ENCODE peak calls at places on chromosomes 6 and 20, in seven cellular contexts. Z, G, M, W, Q, C and P are unnamed samples.

GRCh38 chr20:14055127-14055742 is 59.9 kb downstream of the MACROD2 start:
- DNase-seq in G (peak; percentile 42), Z (peak; percentile 34), C (peak; percentile 76), W (peak; percentile 87), M (peak; percentile 27), Q (no peak), P (peak; percentile 25)

GRCh38 chr6:31568537-31568961 is 3.5 kb upstream of the LTA start:
- DNase-seq in M (no peak), Z (peak; percentile 75), W (no peak), Q (no peak), G (no peak), C (no peak), P (no peak)

GRCh38 chr6:89952696-89953095 is 58.4 kb downstream of the GJA10 start:
- DNase-seq in Z (no peak), G (peak; percentile 92), W (peak; percentile 76), C (peak; percentile 59), Q (no peak), M (no peak), P (no peak)

GRCh38 chr20:47509104-47509661 is 7.5 kb downstream of the NCOA3 start:
- DNase-seq in M (no peak), W (no peak), G (no peak), Q (peak; percentile 21), C (no peak), Z (no peak), P (no peak)

GRCh38 chr20:16898433-16898832 is 150.3 kb downstream of the OTOR start:
- DNase-seq in Q (no peak), M (no peak), Z (no peak), W (peak; percentile 35), C (peak; percentile 19), G (peak; percentile 5), P (no peak)

GRCh38 chr6:46788791-46789190 is 4.4 kb upstream of the MEP1A start:
- DNase-seq in C (no peak), W (no peak), G (peak; percentile 53), Z (no peak), M (no peak), Q (no peak), P (no peak)

GRCh38 chr6:131212024-131212423 is 76.8 kb downstream of the AKAP7 start:
- DNase-seq in Z (no peak), Q (no peak), C (no peak), M (no peak), G (no peak), W (no peak), P (no peak)

GRCh38 chr6:7254980-7255825 is 57.8 kb downstream of the SSR1 start:
- DNase-seq in C (no peak), G (no peak), Q (no peak), M (no peak), Z (no peak), W (no peak), P (no peak)

GRCh38 chr6:87484491-87484890 is 11.7 kb downstream of the SLC35A1 start:
- DNase-seq in Q (no peak), Z (no peak), G (no peak), W (no peak), C (no peak), M (no peak), P (no peak)

GRCh38 chr6:19929312-19929711 is 92.1 kb downstream of the ID4 start:
- DNase-seq in Z (no peak), G (no peak), W (no peak), Q (no peak), C (no peak), M (no peak), P (no peak)

GRCh38 chr6:49072146-49072545 is 390.9 kb downstream of the MMUT start:
- DNase-seq in W (peak; percentile 7), Z (no peak), G (no peak), Q (no peak), M (no peak), C (no peak), P (no peak)

GRCh38 chr20:419556-420168 is 11.6 kb downstream of the RBCK1 start:
- DNase-seq in C (no peak), W (no peak), G (no peak), Q (no peak), M (no peak), Z (no peak), P (no peak)

GRCh38 chr6:90350689-90351554 is 54.3 kb upstream of the BACH2 start:
- DNase-seq in M (peak; percentile 23), W (peak; percentile 9), C (no peak), G (no peak), Q (no peak), Z (no peak), P (no peak)

GRCh38 chr20:41650221-41650948 is 32.2 kb upstream of the CHD6 start:
- DNase-seq in Q (no peak), M (no peak), G (no peak), Z (no peak), W (no peak), C (no peak), P (no peak)

GRCh38 chr6:117149324-117149723 is 116.0 kb upstream of the VGLL2 start:
- DNase-seq in M (no peak), C (no peak), W (no peak), Q (no peak), Z (no peak), G (no peak), P (no peak)

GRCh38 chr20:5065489-5066383 is 54.0 kb downstream of the PCNA start:
- DNase-seq in G (peak; percentile 96), C (peak; percentile 98), Z (no peak), Q (no peak), W (peak; percentile 85), M (peak; percentile 33), P (no peak)

DNA sequence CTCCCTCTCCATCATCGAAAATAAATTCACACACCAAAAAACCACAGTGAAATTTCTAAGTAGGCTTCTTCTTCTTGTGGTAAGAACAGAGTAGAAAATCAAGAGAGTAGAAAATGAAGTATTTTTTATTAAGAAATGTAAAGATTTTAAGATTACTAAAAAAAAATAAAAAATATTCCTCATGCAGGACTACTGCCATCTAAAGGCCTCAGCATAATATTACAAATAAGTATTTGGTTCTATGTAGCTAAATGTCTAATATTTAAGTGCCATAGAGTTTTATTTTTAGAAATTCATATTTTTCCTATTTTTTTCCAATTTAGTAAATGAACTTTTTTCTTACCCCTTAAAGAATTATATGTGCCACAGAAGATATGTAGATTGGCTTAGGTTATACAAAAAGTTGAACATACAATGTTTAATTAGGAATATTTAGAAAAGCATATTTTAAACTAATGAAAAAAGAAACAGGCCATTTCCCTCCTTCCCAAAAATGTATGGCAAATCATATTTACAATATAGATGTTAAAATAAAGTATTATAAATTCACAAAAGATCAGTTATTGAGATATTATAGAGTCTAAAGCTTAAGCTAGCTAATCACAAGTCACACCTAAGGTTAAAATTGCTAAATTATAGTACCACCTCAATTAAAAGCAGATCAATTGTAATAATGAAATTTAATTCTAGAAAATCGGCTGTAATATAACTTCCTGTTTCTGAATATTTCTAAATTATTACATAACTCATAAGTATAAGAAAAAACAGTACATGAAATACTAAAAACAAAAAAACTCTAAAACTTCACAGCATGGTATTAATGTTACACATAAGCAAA is 3.5 kb upstream of the NT5DC1 start:
- DNase-seq in C (peak; percentile 38), W (peak; percentile 50), Z (no peak), G (no peak), M (no peak), Q (no peak), P (no peak)
- TF ChIP-seq CTCF in C (peak; percentile 48), W (peak; percentile 61), Z (no peak), G (peak; percentile 46), M (no peak), Q (peak; percentile 66), P (peak; percentile 38)

DNA sequence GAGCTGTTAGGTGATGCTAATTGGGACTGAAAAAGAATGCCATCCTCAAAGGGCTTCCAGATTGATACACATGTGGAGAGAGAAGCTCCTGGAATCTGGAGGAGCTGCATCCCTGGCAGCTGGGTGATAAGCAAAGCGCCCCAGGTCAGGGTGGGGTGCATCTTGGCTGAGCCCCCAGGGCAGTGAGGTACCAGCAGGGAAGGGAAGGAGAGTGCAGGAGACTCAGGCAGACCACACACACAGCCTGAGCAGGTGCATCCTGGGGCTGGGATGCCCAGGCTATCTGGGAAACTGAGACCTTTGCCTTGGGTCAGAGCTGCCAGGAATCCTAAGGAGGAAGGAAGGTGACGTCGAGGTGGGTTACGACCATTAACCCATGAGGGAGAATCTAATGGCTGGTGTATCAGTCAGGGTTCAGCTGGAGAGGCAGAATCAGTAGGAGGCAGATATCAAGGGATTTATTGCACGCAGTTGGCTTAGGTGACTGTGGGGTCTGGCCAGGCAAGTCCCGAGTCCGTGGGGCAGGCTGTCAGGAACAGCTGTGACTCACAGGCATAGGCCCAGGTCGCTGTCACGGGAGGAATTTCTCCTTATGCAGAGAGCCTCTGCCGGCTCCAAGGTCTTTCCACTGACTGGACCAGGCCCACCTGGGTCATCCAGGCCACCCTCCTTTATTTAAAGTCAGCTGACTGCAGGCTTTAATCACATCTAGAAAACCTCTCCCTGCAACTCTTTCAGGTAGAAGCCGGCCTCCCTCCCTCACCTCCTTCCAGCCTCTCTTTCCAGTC is 261.1 kb downstream of the BMP7 start:
- DNase-seq in W (no peak), Q (no peak), M (no peak), C (no peak), Z (no peak), G (no peak), P (no peak)
- TF ChIP-seq CTCF in W (no peak), Q (no peak), M (no peak), C (no peak), Z (no peak), G (no peak), P (no peak)

GRCh38 chr6:36386495-36387439 is 702 bp downstream of the ETV7 start:
- DNase-seq in G (peak; percentile 58), C (peak; percentile 47), W (peak; percentile 67), Z (peak; percentile 61), M (no peak), Q (peak; percentile 66), P (peak; percentile 27)
- TF ChIP-seq CTCF in G (peak; percentile 35), C (peak; percentile 11), W (peak; percentile 42), Z (no peak), M (no peak), Q (peak; percentile 23), P (no peak)

GRCh38 chr6:39867592-39867991 is 66.7 kb downstream of the MOCS1 start:
- DNase-seq in M (no peak), W (no peak), Q (peak; percentile 79), C (no peak), G (no peak), Z (no peak), P (no peak)
- TF ChIP-seq CTCF in M (no peak), W (peak; percentile 30), Q (peak; percentile 65), C (no peak), G (peak; percentile 11), Z (no peak), P (no peak)

GRCh38 chr20:64133951-64134407 is 26.6 kb upstream of the NPBWR2 start:
- DNase-seq in C (no peak), Z (no peak), G (no peak), W (peak; percentile 13), Q (no peak), M (no peak), P (peak; percentile 1)
- TF ChIP-seq CTCF in C (peak; percentile 21), Z (no peak), G (peak; percentile 13), W (peak; percentile 55), Q (peak; percentile 69), M (no peak), P (no peak)

DNA sequence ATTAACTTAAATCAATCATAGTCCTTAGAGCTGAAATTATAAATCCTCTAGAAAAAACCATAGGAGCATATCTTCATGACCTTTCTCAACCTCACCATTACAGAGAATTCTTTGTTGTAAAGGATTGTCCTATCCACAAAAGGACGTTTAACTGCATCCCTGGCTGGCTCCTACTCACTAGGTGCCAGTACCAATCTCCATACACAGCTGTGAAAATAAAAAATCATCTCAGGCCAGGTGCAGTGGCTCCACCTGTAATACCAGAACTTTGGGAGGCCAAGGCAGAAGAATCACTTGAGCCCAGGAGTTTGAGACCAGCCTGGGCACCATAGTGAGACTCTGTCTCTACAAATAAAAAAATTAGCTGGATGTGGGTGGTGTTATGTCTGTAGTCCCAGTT is 89.9 kb downstream of the PDSS2 start:
- DNase-seq in C (no peak), G (no peak), Z (no peak), M (no peak), Q (no peak), W (no peak), P (no peak)
- TF ChIP-seq CTCF in C (no peak), G (no peak), Z (no peak), M (no peak), Q (no peak), W (no peak), P (no peak)